ENCODE peak calls at places on chromosomes 12 and 14, in ten cellular contexts. L, A, O, K, B, G, R, C, Y and J are unnamed samples.

GRCh38 chr12:30925607-30926242 is 823 bp upstream of the TSPAN11 start:
- DNase-seq in L (no peak), A (no peak), O (peak; percentile 62), K (no peak), B (no peak), G (no peak), R (no peak), C (no peak), Y (no peak), J (no peak)

GRCh38 chr14:30610719-30611388 is 11.3 kb upstream of the SCFD1 start:
- DNase-seq in L (peak; percentile 81), A (no peak), O (peak; percentile 47), K (peak; percentile 75), B (peak; percentile 75), G (peak; percentile 91), R (peak; percentile 40), C (peak; percentile 92), Y (no peak), J (peak; percentile 26)

GRCh38 chr14:105918496-105919262 is 392.3 kb downstream of the TMEM121 start:
- DNase-seq in L (no peak), A (no peak), O (no peak), K (no peak), B (no peak), G (no peak), R (no peak), C (no peak), Y (no peak), J (no peak)

GRCh38 chr12:6627598-6627997 is 8.2 kb downstream of the LPAR5 start:
- DNase-seq in L (no peak), A (no peak), O (no peak), K (peak; percentile 90), B (no peak), G (no peak), R (no peak), C (no peak), Y (peak; percentile 51), J (peak; percentile 63)

GRCh38 chr12:19198272-19198671 is 68.7 kb downstream of the PLEKHA5 start:
- DNase-seq in L (peak; percentile 88), A (no peak), O (peak; percentile 81), K (peak; percentile 82), B (no peak), G (no peak), R (peak; percentile 89), C (peak; percentile 32), Y (no peak), J (no peak)

GRCh38 chr14:50082308-50082742 is 34.0 kb downstream of the VCPKMT start:
- DNase-seq in L (no peak), A (no peak), O (no peak), K (no peak), B (no peak), G (no peak), R (no peak), C (no peak), Y (no peak), J (no peak)

GRCh38 chr14:75229576-75229922 is 49.1 kb upstream of the FOS start:
- DNase-seq in L (no peak), A (no peak), O (no peak), K (no peak), B (no peak), G (no peak), R (no peak), C (no peak), Y (no peak), J (no peak)

GRCh38 chr14:25908707-25909106 is 689.1 kb downstream of the NOVA1 start:
- DNase-seq in L (no peak), A (no peak), O (no peak), K (no peak), B (no peak), G (no peak), R (no peak), C (no peak), Y (no peak), J (no peak)

GRCh38 chr14:74309125-74309654 is 6.5 kb upstream of the ABCD4 start:
- DNase-seq in L (no peak), A (no peak), O (no peak), K (no peak), B (no peak), G (no peak), R (no peak), C (no peak), Y (no peak), J (no peak)

GRCh38 chr12:31325524-31325875 is 450 bp downstream of the SINHCAF start:
- DNase-seq in L (no peak), A (no peak), O (no peak), K (no peak), B (no peak), G (no peak), R (no peak), C (no peak), Y (no peak), J (no peak)

GRCh38 chr12:26473291-26473690 is 277.9 kb downstream of the SSPN start:
- DNase-seq in L (peak; percentile 51), A (no peak), O (no peak), K (peak; percentile 91), B (no peak), G (no peak), R (peak; percentile 37), C (no peak), Y (no peak), J (no peak)

GRCh38 chr12:45369065-45369464 is 153.2 kb downstream of the ANO6 start:
- DNase-seq in L (peak; percentile 83), A (no peak), O (no peak), K (no peak), B (no peak), G (peak; percentile 60), R (no peak), C (peak; percentile 85), Y (no peak), J (no peak)

GRCh38 chr12:6925543-6926279 is 2.0 kb upstream of the ATN1 start:
- DNase-seq in L (peak; percentile 90), A (peak; percentile 70), O (peak; percentile 96), K (peak; percentile 52), B (no peak), G (peak; percentile 80), R (peak; percentile 85), C (peak; percentile 92), Y (peak; percentile 96), J (no peak)

GRCh38 chr12:12714276-12715001 is 2.7 kb upstream of the CDKN1B start:
- DNase-seq in L (peak; percentile 45), A (no peak), O (peak; percentile 47), K (peak; percentile 71), B (no peak), G (peak; percentile 80), R (no peak), C (peak; percentile 39), Y (peak; percentile 75), J (peak; percentile 74)

GRCh38 chr12:24921251-24922038 is 27.5 kb downstream of the BCAT1 start:
- DNase-seq in L (peak; percentile 58), A (no peak), O (no peak), K (no peak), B (peak; percentile 22), G (peak; percentile 83), R (peak; percentile 43), C (no peak), Y (no peak), J (no peak)

GRCh38 chr14:24843494-24843893 is 206.5 kb downstream of the STXBP6 start:
- DNase-seq in L (no peak), A (no peak), O (no peak), K (no peak), B (no peak), G (no peak), R (no peak), C (no peak), Y (no peak), J (no peak)
- H3K9ac ChIP-seq in L (no peak overlapping the region), A (no peak overlapping the region), O (no peak overlapping the region), K (no peak overlapping the region), B (no peak overlapping the region), G (no peak overlapping the region), R (no peak overlapping the region), C (no peak overlapping the region), Y (no peak overlapping the region), J (no peak overlapping the region)

GRCh38 chr14:104361101-104361591 is 218.4 kb upstream of the C14orf180 start:
- DNase-seq in L (no peak), A (no peak), O (no peak), K (no peak), B (no peak), G (no peak), R (no peak), C (no peak), Y (peak; percentile 35), J (no peak)
- H3K9ac ChIP-seq in L (no peak overlapping the region), A (no peak overlapping the region), O (no peak overlapping the region), K (no peak overlapping the region), B (no peak overlapping the region), G (no peak overlapping the region), R (no peak overlapping the region), C (no peak overlapping the region), Y (no peak overlapping the region), J (no peak overlapping the region)

GRCh38 chr14:88522393-88522792 is 32.4 kb downstream of the PTPN21 start:
- DNase-seq in L (no peak), A (no peak), O (no peak), K (no peak), B (no peak), G (no peak), R (no peak), C (no peak), Y (no peak), J (no peak)

GRCh38 chr14:88518592-88519512 is 36.0 kb downstream of the PTPN21 start:
- DNase-seq in L (peak; percentile 88), A (no peak), O (no peak), K (no peak), B (no peak), G (peak; percentile 6), R (peak; percentile 73), C (peak; percentile 81), Y (no peak), J (no peak)

GRCh38 chr14:88519907-88520306 is 34.9 kb downstream of the PTPN21 start:
- DNase-seq in L (no peak), A (no peak), O (no peak), K (no peak), B (no peak), G (no peak), R (no peak), C (no peak), Y (no peak), J (no peak)

GRCh38 chr14:88516742-88517418 is 37.9 kb downstream of the PTPN21 start:
- DNase-seq in L (no peak), A (peak; percentile 66), O (no peak), K (no peak), B (peak; percentile 52), G (no peak), R (no peak), C (no peak), Y (no peak), J (no peak)

GRCh38 chr14:88521818-88522217 is 33.0 kb downstream of the PTPN21 start:
- DNase-seq in L (peak; percentile 27), A (no peak), O (no peak), K (no peak), B (no peak), G (no peak), R (no peak), C (peak; percentile 12), Y (no peak), J (no peak)
- H3K9ac ChIP-seq in L (no peak overlapping the region), A (no peak overlapping the region), O (no peak overlapping the region), K (no peak overlapping the region), B (no peak overlapping the region), G (no peak overlapping the region), R (no peak overlapping the region), C (no peak overlapping the region), Y (no peak overlapping the region), J (no peak overlapping the region)

DNA sequence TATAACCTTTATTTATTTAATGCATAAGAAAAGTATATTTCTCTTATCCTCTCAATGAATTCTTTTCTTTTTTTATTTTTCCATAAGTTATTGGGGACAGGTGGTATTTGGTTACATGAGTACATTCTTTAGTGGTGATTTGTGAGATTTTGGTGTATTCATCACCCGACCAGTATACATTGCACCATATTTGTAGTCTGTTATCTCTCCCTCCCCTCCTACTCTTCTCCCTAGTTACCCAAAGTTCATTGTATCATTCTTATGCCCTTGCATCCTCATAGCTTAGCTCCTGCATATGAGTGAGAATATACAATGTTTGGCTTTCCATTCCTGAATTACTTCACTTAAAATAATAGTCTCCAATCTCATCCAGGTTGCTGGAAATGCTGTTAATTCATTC is 1900.0 kb upstream of the SEL1L start:
- DNase-seq in L (peak; percentile 72), A (no peak), O (no peak), K (no peak), B (no peak), G (no peak), R (no peak), C (no peak), Y (no peak), J (no peak)
- H3K9ac ChIP-seq in L (no peak overlapping the region), A (no peak overlapping the region), O (no peak overlapping the region), K (no peak overlapping the region), B (no peak overlapping the region), G (no peak overlapping the region), R (no peak overlapping the region), C (no peak overlapping the region), Y (no peak overlapping the region), J (no peak overlapping the region)